ENCODE peak calls at places on chromosomes 4 and X, in four cellular contexts. J, Q, S and Z are unnamed samples.

GRCh38 chr4:108029321-108029720 is 39.6 kb downstream of the HADH start:
- DNase-seq in S (no peak), Q (no peak), J (no peak), Z (peak)

GRCh38 chrX:130994671-130995070 is 63.5 kb upstream of the ARHGAP36 start:
- DNase-seq in Q (peak), S (no peak), J (peak), Z (no peak)

GRCh38 chr4:152454398-152455011 is 81.4 kb downstream of the FBXW7 start:
- DNase-seq in Q (no peak), S (no peak), J (peak), Z (no peak)

GRCh38 chr4:8699063-8699385 is 106.5 kb downstream of the CPZ start:
- DNase-seq in J (no peak), Q (no peak), S (no peak), Z (no peak)

GRCh38 chrX:151488677-151489076 is 74.8 kb upstream of the PASD1 start:
- DNase-seq in S (no peak), J (peak), Q (no peak), Z (no peak)

GRCh38 chr4:112069110-112069509 is 76.1 kb upstream of the FAM241A start:
- DNase-seq in Q (no peak), S (no peak), J (no peak), Z (no peak)

GRCh38 chr4:17788956-17789355 is 7.5 kb upstream of the FAM184B start:
- DNase-seq in S (no peak), J (no peak), Q (no peak), Z (no peak)

GRCh38 chrX:99301990-99302389 is 1108.1 kb downstream of the PCDH19 start:
- DNase-seq in J (no peak), Q (no peak), S (no peak), Z (no peak)

GRCh38 chrX:12065251-12065650 is 73.0 kb upstream of the FRMPD4 start:
- DNase-seq in J (peak), Q (no peak), S (no peak), Z (no peak)

GRCh38 chr4:66182651-66183050 is 512.4 kb upstream of the EPHA5 start:
- DNase-seq in S (no peak), Q (no peak), J (peak), Z (no peak)

GRCh38 chr4:184357164-184357563 is 117.2 kb downstream of the IRF2 start:
- DNase-seq in S (no peak), J (no peak), Q (no peak), Z (no peak)

GRCh38 chr4:856468-856901 is 30.6 kb upstream of the CPLX1 start:
- DNase-seq in S (no peak), J (no peak), Q (no peak), Z (no peak)

GRCh38 chr4:104491396-104491821 is 3.3 kb downstream of the CXXC4 start:
- DNase-seq in S (peak), Q (peak), J (peak), Z (peak)

GRCh38 chrX:68941385-68941952 is 112.6 kb downstream of the EFNB1 start:
- DNase-seq in Q (no peak), J (peak), S (no peak), Z (no peak)